ENCODE peak calls at places on chromosomes 2 and 18, in four cellular contexts. One of them, this sample, is unnamed.

GRCh38 chr18:23784811-23785245 is 95.6 kb downstream of the LAMA3 start:
- DNase-seq in IMR-90: peak; percentile 93
- DNase-seq in breast epithelium: no peak
- DNase-seq in upper lobe of right lung: no peak
- DNase-seq in this sample: no peak

GRCh38 chr2:128503358-128504241 is 184.9 kb upstream of the HS6ST1 start:
- DNase-seq in breast epithelium: no peak
- DNase-seq in upper lobe of right lung: peak; percentile 56
- DNase-seq in IMR-90: no peak
- DNase-seq in this sample: no peak

GRCh38 chr2:174771631-174772491 is 7.6 kb upstream of the CHRNA1 start:
- DNase-seq in IMR-90: peak; percentile 82
- DNase-seq in upper lobe of right lung: peak; percentile 82
- DNase-seq in breast epithelium: no peak
- DNase-seq in this sample: no peak

GRCh38 chr2:153543639-153544071 is 65.1 kb upstream of the RPRM start:
- DNase-seq in IMR-90: no peak
- DNase-seq in upper lobe of right lung: no peak
- DNase-seq in breast epithelium: no peak
- DNase-seq in this sample: no peak

GRCh38 chr2:238288650-238289573 is 502 bp upstream of the PER2 start:
- DNase-seq in upper lobe of right lung: peak; percentile 99
- DNase-seq in IMR-90: peak; percentile 99
- DNase-seq in breast epithelium: peak; percentile 98
- DNase-seq in this sample: peak; percentile 95

GRCh38 chr2:25454824-25455611 is 113.3 kb upstream of the DNMT3A start:
- DNase-seq in IMR-90: peak; percentile 6
- DNase-seq in breast epithelium: no peak
- DNase-seq in upper lobe of right lung: no peak
- DNase-seq in this sample: no peak

GRCh38 chr2:147818741-147819140 is 26.1 kb upstream of the ACVR2A start:
- DNase-seq in IMR-90: peak; percentile 15
- DNase-seq in breast epithelium: no peak
- DNase-seq in upper lobe of right lung: no peak
- DNase-seq in this sample: no peak

GRCh38 chr18:80246656-80247402 is 485 bp downstream of the PARD6G start:
- DNase-seq in upper lobe of right lung: peak; percentile 68
- DNase-seq in breast epithelium: no peak
- DNase-seq in IMR-90: no peak
- DNase-seq in this sample: no peak

GRCh38 chr2:129798626-129799025 is 180.8 kb upstream of the RAB6C start:
- DNase-seq in breast epithelium: no peak
- DNase-seq in upper lobe of right lung: no peak
- DNase-seq in IMR-90: no peak
- DNase-seq in this sample: no peak

GRCh38 chr2:150484461-150484931 is 3.0 kb downstream of the RND3 start:
- DNase-seq in upper lobe of right lung: no peak
- DNase-seq in breast epithelium: no peak
- DNase-seq in IMR-90: peak; percentile 42
- DNase-seq in this sample: no peak

GRCh38 chr18:61096231-61096630 is 237.0 kb upstream of the CDH20 start:
- DNase-seq in upper lobe of right lung: no peak
- DNase-seq in IMR-90: no peak
- DNase-seq in breast epithelium: no peak
- DNase-seq in this sample: no peak

GRCh38 chr2:231325826-231326225 is 69.7 kb upstream of the B3GNT7 start:
- DNase-seq in upper lobe of right lung: no peak
- DNase-seq in breast epithelium: no peak
- DNase-seq in IMR-90: no peak
- DNase-seq in this sample: no peak

GRCh38 chr2:226767056-226767813 is 32.4 kb downstream of the IRS1 start:
- DNase-seq in breast epithelium: no peak
- DNase-seq in upper lobe of right lung: no peak
- DNase-seq in IMR-90: no peak
- DNase-seq in this sample: no peak

GRCh38 chr2:178072383-178073301 is at the start of gene PDE11A:
- DNase-seq in IMR-90: peak; percentile 66
- DNase-seq in upper lobe of right lung: peak; percentile 90
- DNase-seq in breast epithelium: peak; percentile 87
- DNase-seq in this sample: no peak

GRCh38 chr2:203802277-203803045 is 65.1 kb upstream of the CTLA4 start:
- DNase-seq in IMR-90: peak; percentile 50
- DNase-seq in upper lobe of right lung: no peak
- DNase-seq in breast epithelium: no peak
- DNase-seq in this sample: no peak

GRCh38 chr18:48949606-48950535 is 894 bp downstream of the SMAD7 start:
- DNase-seq in breast epithelium: no peak
- DNase-seq in IMR-90: peak; percentile 60
- DNase-seq in upper lobe of right lung: peak; percentile 85
- DNase-seq in this sample: no peak

GRCh38 chr18:28175930-28176673 is 828 bp downstream of the CDH2 start:
- DNase-seq in upper lobe of right lung: no peak
- DNase-seq in IMR-90: peak; percentile 27
- DNase-seq in breast epithelium: no peak
- DNase-seq in this sample: no peak

GRCh38 chr2:218896501-218897393 is 16.1 kb downstream of the WNT10A start:
- DNase-seq in IMR-90: peak; percentile 31
- DNase-seq in upper lobe of right lung: no peak
- DNase-seq in breast epithelium: no peak
- DNase-seq in this sample: peak; percentile 91

GRCh38 chr18:41642756-41643155 is 312.3 kb upstream of the PIK3C3 start:
- DNase-seq in breast epithelium: no peak
- DNase-seq in IMR-90: no peak
- DNase-seq in upper lobe of right lung: no peak
- DNase-seq in this sample: no peak

GRCh38 chr2:71948781-71949536 is 198.7 kb downstream of the CYP26B1 start:
- DNase-seq in upper lobe of right lung: peak; percentile 45
- DNase-seq in breast epithelium: no peak
- DNase-seq in IMR-90: peak; percentile 6
- DNase-seq in this sample: no peak

GRCh38 chr18:50092250-50092780 is 102.6 kb downstream of the MYO5B start:
- DNase-seq in upper lobe of right lung: no peak
- DNase-seq in IMR-90: no peak
- DNase-seq in breast epithelium: no peak
- DNase-seq in this sample: no peak

GRCh38 chr18:50089702-50090101 is 105.2 kb downstream of the MYO5B start:
- DNase-seq in upper lobe of right lung: no peak
- DNase-seq in IMR-90: no peak
- DNase-seq in breast epithelium: no peak
- DNase-seq in this sample: no peak

GRCh38 chr18:50090370-50091312 is 104.3 kb downstream of the MYO5B start:
- DNase-seq in IMR-90: no peak
- DNase-seq in breast epithelium: no peak
- DNase-seq in upper lobe of right lung: no peak
- DNase-seq in this sample: no peak

GRCh38 chr18:50093366-50093765 is 101.6 kb downstream of the MYO5B start:
- DNase-seq in breast epithelium: no peak
- DNase-seq in IMR-90: no peak
- DNase-seq in upper lobe of right lung: no peak
- DNase-seq in this sample: no peak

GRCh38 chr18:50091495-50092249 is 103.3 kb downstream of the MYO5B start:
- DNase-seq in upper lobe of right lung: no peak
- DNase-seq in breast epithelium: no peak
- DNase-seq in IMR-90: no peak
- DNase-seq in this sample: no peak
- H3K27ac ChIP-seq in upper lobe of right lung: no peak overlapping the region
- H3K27ac ChIP-seq in breast epithelium: no peak overlapping the region
- H3K27ac ChIP-seq in IMR-90: no peak overlapping the region
- H3K27ac ChIP-seq in this sample: no peak overlapping the region

GRCh38 chr2:223865907-223866508 is 28.6 kb upstream of the AP1S3 start:
- DNase-seq in upper lobe of right lung: no peak
- DNase-seq in IMR-90: no peak
- DNase-seq in breast epithelium: no peak
- DNase-seq in this sample: no peak

GRCh38 chr2:223865124-223865523 is 27.7 kb upstream of the AP1S3 start:
- DNase-seq in IMR-90: no peak
- DNase-seq in breast epithelium: no peak
- DNase-seq in upper lobe of right lung: no peak
- DNase-seq in this sample: no peak

GRCh38 chr2:223859070-223859469 is 21.7 kb upstream of the AP1S3 start:
- DNase-seq in IMR-90: no peak
- DNase-seq in breast epithelium: no peak
- DNase-seq in upper lobe of right lung: no peak
- DNase-seq in this sample: no peak

GRCh38 chr2:223856584-223856983 is 19.2 kb upstream of the AP1S3 start:
- DNase-seq in breast epithelium: no peak
- DNase-seq in IMR-90: no peak
- DNase-seq in upper lobe of right lung: no peak
- DNase-seq in this sample: no peak

GRCh38 chr2:223860809-223861738 is 23.7 kb upstream of the AP1S3 start:
- DNase-seq in IMR-90: peak; percentile 77
- DNase-seq in breast epithelium: no peak
- DNase-seq in upper lobe of right lung: no peak
- DNase-seq in this sample: no peak
- H3K27ac ChIP-seq in IMR-90: peak overlapping the region; percentile 57
- H3K27ac ChIP-seq in breast epithelium: no peak overlapping the region
- H3K27ac ChIP-seq in upper lobe of right lung: no peak overlapping the region
- H3K27ac ChIP-seq in this sample: no peak overlapping the region

DNA sequence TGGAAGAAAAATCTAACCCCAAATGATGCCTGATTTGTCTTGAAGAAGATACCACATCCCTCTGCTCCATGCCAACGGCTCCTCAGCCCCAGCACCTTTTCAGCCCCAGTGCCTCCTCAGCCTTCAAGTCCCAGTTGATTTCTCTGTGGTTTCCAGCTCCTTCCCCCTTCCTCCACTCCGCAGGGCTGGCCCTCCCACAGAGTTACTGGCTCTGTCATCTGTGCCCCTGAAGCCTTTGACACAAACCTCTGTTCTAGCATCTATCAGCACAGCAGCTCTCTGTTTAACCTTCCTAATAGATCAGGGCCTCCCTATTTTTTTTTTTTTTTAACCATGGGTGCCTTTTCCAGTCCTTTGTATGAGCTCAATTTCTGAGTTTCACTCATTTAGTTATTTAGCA is 201.3 kb upstream of the CXCR4 start:
- DNase-seq in IMR-90: no peak
- DNase-seq in upper lobe of right lung: no peak
- DNase-seq in breast epithelium: no peak
- DNase-seq in this sample: no peak
- H3K27ac ChIP-seq in IMR-90: no peak overlapping the region
- H3K27ac ChIP-seq in upper lobe of right lung: no peak overlapping the region
- H3K27ac ChIP-seq in breast epithelium: no peak overlapping the region
- H3K27ac ChIP-seq in this sample: no peak overlapping the region

GRCh38 chr2:164868563-164869419 is 27.2 kb upstream of the COBLL1 start:
- DNase-seq in IMR-90: no peak
- DNase-seq in breast epithelium: no peak
- DNase-seq in upper lobe of right lung: no peak
- DNase-seq in this sample: no peak
- H3K27ac ChIP-seq in IMR-90: no peak overlapping the region
- H3K27ac ChIP-seq in breast epithelium: peak overlapping the region; percentile 15
- H3K27ac ChIP-seq in upper lobe of right lung: no peak overlapping the region
- H3K27ac ChIP-seq in this sample: no peak overlapping the region

DNA sequence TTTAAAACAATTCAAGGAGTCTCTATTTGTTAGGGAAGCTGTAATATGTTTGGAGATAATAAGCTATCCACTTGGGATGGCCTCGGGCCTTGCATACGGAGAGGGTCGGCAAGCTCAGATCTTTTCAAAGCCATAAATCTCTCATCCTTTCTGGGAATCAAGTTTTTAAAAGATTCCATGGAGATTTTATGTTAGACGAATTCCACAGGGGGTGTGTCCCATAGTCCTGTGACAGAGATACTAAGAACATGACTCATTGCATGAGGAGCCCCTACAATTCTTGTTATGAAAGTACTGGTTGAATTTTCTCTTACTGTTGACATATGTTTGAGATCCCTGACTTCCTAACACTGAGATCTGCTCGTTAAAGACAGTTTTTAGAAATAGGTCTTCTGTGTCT is 108.7 kb downstream of the FEZ2 start:
- DNase-seq in upper lobe of right lung: no peak
- DNase-seq in IMR-90: peak; percentile 78
- DNase-seq in breast epithelium: no peak
- DNase-seq in this sample: no peak
- H3K27ac ChIP-seq in upper lobe of right lung: no peak overlapping the region
- H3K27ac ChIP-seq in IMR-90: peak overlapping the region; percentile 73
- H3K27ac ChIP-seq in breast epithelium: peak overlapping the region; percentile 21
- H3K27ac ChIP-seq in this sample: no peak overlapping the region

GRCh38 chr2:159249955-159250723 is 36.4 kb downstream of the WDSUB1 start:
- DNase-seq in upper lobe of right lung: no peak
- DNase-seq in breast epithelium: peak; percentile 61
- DNase-seq in IMR-90: peak; percentile 72
- DNase-seq in this sample: no peak
- H3K27ac ChIP-seq in upper lobe of right lung: peak overlapping the region; percentile 80
- H3K27ac ChIP-seq in breast epithelium: peak overlapping the region; percentile 87
- H3K27ac ChIP-seq in IMR-90: no peak overlapping the region
- H3K27ac ChIP-seq in this sample: no peak overlapping the region

DNA sequence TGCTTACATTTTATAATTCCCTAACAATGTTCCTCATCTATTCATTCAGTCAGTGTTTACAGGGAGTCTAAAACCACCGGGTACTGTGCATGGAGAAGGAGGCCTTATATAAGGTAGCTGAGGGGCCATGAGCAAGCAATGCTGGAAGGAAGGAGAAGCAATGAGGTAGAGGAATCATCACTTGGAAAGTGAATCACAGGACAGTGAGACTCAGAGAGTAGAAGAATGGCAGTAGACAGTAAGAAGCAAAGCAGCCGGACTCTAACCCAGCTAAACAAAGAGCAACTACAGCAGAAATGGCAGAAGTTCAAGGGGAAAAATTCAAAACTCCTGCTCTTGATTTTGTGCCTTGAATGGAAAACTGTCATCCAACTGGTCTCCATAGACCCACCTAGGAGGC is 68.2 kb downstream of the RBMS1 start:
- DNase-seq in IMR-90: peak; percentile 81
- DNase-seq in upper lobe of right lung: no peak
- DNase-seq in breast epithelium: no peak
- DNase-seq in this sample: no peak
- H3K27ac ChIP-seq in IMR-90: peak overlapping the region; percentile 31
- H3K27ac ChIP-seq in upper lobe of right lung: peak overlapping the region; percentile 24
- H3K27ac ChIP-seq in breast epithelium: peak overlapping the region; percentile 18
- H3K27ac ChIP-seq in this sample: no peak overlapping the region

This sample was measured in effector memory CD4-positive, alpha-beta T cell.